ENCODE peak calls at places on chromosome 12, in five cellular contexts. V is Panc1; J is CD4-positive, CD25-positive, alpha-beta regulatory T cell; X is H9; M is MM.1S. D is an unnamed sample.

GRCh38 chr12:106309671-106310313 is 7.3 kb downstream of the TCP11L2 start:
- DNase-seq in M (peak; percentile 24), X (no peak), J (no peak), V (no peak), D (no peak)

GRCh38 chr12:126554599-126554998 is 1489.4 kb downstream of the AACS start:
- DNase-seq in J (no peak), V (no peak), M (no peak), X (peak; percentile 57), D (no peak)

GRCh38 chr12:44795970-44796369 is 80.1 kb downstream of the NELL2 start:
- DNase-seq in X (no peak), J (no peak), M (no peak), V (no peak), D (no peak)

GRCh38 chr12:70724444-70724843 is 87.2 kb upstream of the PTPRB start:
- DNase-seq in X (peak; percentile 35), M (peak; percentile 24), V (no peak), J (no peak), D (no peak)

GRCh38 chr12:52844386-52844785 is 4.4 kb downstream of the KRT78 start:
- DNase-seq in X (no peak), M (no peak), J (no peak), V (no peak), D (no peak)

GRCh38 chr12:105041186-105041585 is 43.1 kb downstream of the ALDH1L2 start:
- DNase-seq in M (no peak), V (no peak), X (no peak), J (no peak), D (no peak)

GRCh38 chr12:88227871-88228270 is 85.8 kb downstream of the TMTC3 start:
- DNase-seq in M (no peak), X (no peak), J (no peak), V (no peak), D (no peak)

GRCh38 chr12:111598637-111599458 is at the start of gene ATXN2:
- DNase-seq in V (no peak), M (peak; percentile 39), X (no peak), J (no peak), D (peak; percentile 85)

GRCh38 chr12:131102991-131103609 is 149.4 kb downstream of the ADGRD1 start:
- DNase-seq in X (peak; percentile 35), J (no peak), M (no peak), V (no peak), D (no peak)

GRCh38 chr12:108468149-108468968 is 46.7 kb upstream of the FICD start:
- DNase-seq in V (no peak), J (peak; percentile 21), X (no peak), M (peak; percentile 67), D (peak; percentile 27)

GRCh38 chr12:48970702-48971334 is 717 bp downstream of the WNT10B start:
- DNase-seq in J (no peak), V (no peak), X (no peak), M (no peak), D (no peak)

GRCh38 chr12:71282020-71282419 is 124.2 kb upstream of the TSPAN8 start:
- DNase-seq in X (no peak), J (no peak), V (no peak), M (no peak), D (no peak)

GRCh38 chr12:104501641-104502040 is 44.9 kb downstream of the CHST11 start:
- DNase-seq in J (no peak), V (no peak), X (no peak), M (no peak), D (no peak)

GRCh38 chr12:109833307-109834189 is at the start of gene TRPV4:
- DNase-seq in J (no peak), M (no peak), X (peak; percentile 68), V (no peak), D (no peak)

GRCh38 chr12:119115296-119115905 is 63.3 kb upstream of the HSPB8 start:
- DNase-seq in J (peak; percentile 2), X (peak; percentile 66), M (peak; percentile 27), V (peak; percentile 35), D (no peak)

GRCh38 chr12:55068416-55069010 is 48.7 kb downstream of the NEUROD4 start:
- DNase-seq in J (peak; percentile 35), X (peak; percentile 87), M (peak; percentile 63), V (peak; percentile 35), D (peak; percentile 46)

GRCh38 chr12:53591301-53592206 is 34.6 kb downstream of the ATF7 start:
- DNase-seq in M (no peak), X (no peak), V (no peak), J (no peak), D (no peak)

GRCh38 chr12:31736472-31736871 is 7.7 kb upstream of the AMN1 start:
- DNase-seq in J (peak; percentile 71), X (no peak), M (no peak), V (no peak), D (peak; percentile 92)

GRCh38 chr12:110743571-110744093 is 941 bp upstream of the PPP1CC start:
- DNase-seq in X (peak; percentile 41), V (no peak), J (no peak), M (no peak), D (no peak)

GRCh38 chr12:9066755-9067433 is 48.8 kb downstream of the A2M start:
- DNase-seq in X (no peak), M (no peak), J (no peak), V (no peak), D (no peak)

GRCh38 chr12:113759135-113759534 is 207.0 kb downstream of the RBM19 start:
- DNase-seq in J (no peak), V (no peak), M (no peak), X (no peak), D (no peak)

GRCh38 chr12:49776858-49777257 is 35.5 kb downstream of the TMBIM6 start:
- DNase-seq in J (no peak), V (no peak), X (no peak), M (no peak), D (no peak)

GRCh38 chr12:101110856-101111255 is 99.2 kb downstream of the SLC5A8 start:
- DNase-seq in M (no peak), V (no peak), J (no peak), X (no peak), D (no peak)

GRCh38 chr12:111413442-111414086 is 7.8 kb downstream of the SH2B3 start:
- DNase-seq in M (no peak), J (no peak), X (peak; percentile 68), V (no peak), D (no peak)

GRCh38 chr12:106245767-106246166 is 2.1 kb downstream of the CKAP4 start:
- DNase-seq in X (peak; percentile 26), M (no peak), V (no peak), J (no peak), D (no peak)

GRCh38 chr12:107296681-107297086 is 203.3 kb upstream of the CRY1 start:
- DNase-seq in M (no peak), X (no peak), V (no peak), J (no peak), D (no peak)

GRCh38 chr12:127886821-127887220 is 380.1 kb upstream of the TMEM132C start:
- DNase-seq in V (no peak), J (no peak), M (no peak), X (no peak), D (no peak)

GRCh38 chr12:59583003-59583712 is 12.7 kb upstream of the SLC16A7 start:
- DNase-seq in J (no peak), X (no peak), M (no peak), V (no peak), D (no peak)

GRCh38 chr12:50569876-50570275 is 65.1 kb downstream of the DIP2B start:
- DNase-seq in M (no peak), X (no peak), J (no peak), V (no peak), D (no peak)

GRCh38 chr12:92002673-92003382 is 142.8 kb downstream of the BTG1 start:
- DNase-seq in M (no peak), X (no peak), V (no peak), J (no peak), D (no peak)

GRCh38 chr12:92000587-92000986 is 145.1 kb downstream of the BTG1 start:
- DNase-seq in X (no peak), J (peak; percentile 40), M (no peak), V (no peak), D (peak; percentile 28)

GRCh38 chr12:92002195-92002649 is 143.4 kb downstream of the BTG1 start:
- DNase-seq in J (no peak), M (no peak), X (no peak), V (no peak), D (no peak)

GRCh38 chr12:91998316-91998715 is 147.3 kb downstream of the BTG1 start:
- DNase-seq in J (no peak), X (no peak), M (no peak), V (no peak), D (no peak)

DNA sequence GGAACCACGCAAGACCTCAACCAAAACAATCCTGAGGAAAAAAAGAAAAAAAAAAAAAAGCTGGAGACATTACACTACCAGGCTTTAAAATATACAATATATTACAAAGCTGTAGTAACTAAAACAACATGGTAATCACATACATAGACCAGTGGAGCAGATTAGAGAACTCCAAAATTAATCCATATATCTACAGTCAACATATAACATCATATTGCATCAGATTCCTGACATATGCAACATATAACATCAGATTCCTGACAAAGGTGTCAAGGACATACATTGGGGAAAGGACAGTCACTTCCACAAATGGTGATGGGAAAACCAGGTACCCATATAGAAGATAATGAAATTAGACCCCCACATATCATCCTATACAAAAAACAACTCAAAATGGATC is 145.8 kb downstream of the BTG1 start:
- DNase-seq in X (no peak), J (no peak), M (no peak), V (no peak), D (no peak)
- H3K27ac ChIP-seq in X (no peak overlapping the region), J (no peak overlapping the region), M (no peak overlapping the region), V (no peak overlapping the region), D (no peak overlapping the region)

GRCh38 chr12:96376865-96377264 is 23.4 kb downstream of the CDK17 start:
- DNase-seq in J (no peak), X (no peak), V (no peak), M (peak; percentile 31), D (no peak)
- H3K27ac ChIP-seq in J (peak overlapping the region; percentile 80), X (no peak overlapping the region), V (no peak overlapping the region), M (no peak overlapping the region), D (peak overlapping the region; percentile 68)

GRCh38 chr12:5139751-5140150 is 96.1 kb downstream of the KCNA5 start:
- DNase-seq in X (no peak), J (no peak), M (no peak), V (no peak), D (no peak)
- H3K27ac ChIP-seq in X (no peak overlapping the region), J (no peak overlapping the region), M (no peak overlapping the region), V (no peak overlapping the region), D (no peak overlapping the region)

GRCh38 chr12:47412837-47413236 is 293.0 kb downstream of the RPAP3 start:
- DNase-seq in M (no peak), X (no peak), J (no peak), V (no peak), D (no peak)

GRCh38 chr12:47415054-47415453 is 290.8 kb downstream of the RPAP3 start:
- DNase-seq in M (no peak), X (no peak), J (no peak), V (no peak), D (no peak)

GRCh38 chr12:47414511-47414910 is 291.3 kb downstream of the RPAP3 start:
- DNase-seq in J (no peak), V (no peak), X (no peak), M (no peak), D (no peak)

GRCh38 chr12:47411961-47412360 is 293.9 kb downstream of the RPAP3 start:
- DNase-seq in M (no peak), X (no peak), J (no peak), V (no peak), D (no peak)

DNA sequence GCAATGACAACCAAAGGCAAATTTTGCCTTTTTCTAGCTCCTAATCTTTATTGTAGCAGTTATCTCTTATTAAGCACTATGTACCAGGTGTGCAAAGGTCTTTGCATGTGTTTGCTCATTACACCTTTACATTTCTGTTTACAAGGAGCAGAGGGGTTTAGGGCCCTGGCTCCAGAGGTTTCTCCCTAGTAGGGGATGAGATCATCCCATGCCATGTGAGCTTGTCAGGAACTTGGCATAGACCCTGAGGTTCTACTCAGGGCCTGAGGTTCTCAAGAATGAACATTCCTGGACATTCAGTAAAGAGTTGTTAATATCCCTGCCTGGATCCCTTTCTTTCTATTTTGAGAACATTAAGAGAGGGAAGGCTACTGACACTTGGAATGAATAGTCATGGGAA is 292.0 kb downstream of the RPAP3 start:
- DNase-seq in X (no peak), M (no peak), J (no peak), V (no peak), D (no peak)
- H3K27ac ChIP-seq in X (no peak overlapping the region), M (no peak overlapping the region), J (no peak overlapping the region), V (no peak overlapping the region), D (no peak overlapping the region)

D was measured in CD4-positive, alpha-beta memory T cell.